ENCODE peak calls at places on chromosomes 3 and 15, in four cellular contexts. T is cardiac muscle cell; Q is Jurkat, Clone E6-1; V is fibroblast of the aortic adventitia. I is an unnamed sample.

GRCh38 chr3:129184396-129184656 is 630 bp upstream of the CNBP start:
- DNase-seq in T (peak), Q (no peak), V (no peak), I (no peak)

GRCh38 chr3:126982125-126982521 is 792 bp upstream of the PLXNA1 start:
- DNase-seq in T (peak), Q (no peak), V (peak), I (no peak)

GRCh38 chr3:174285242-174285641 is 573.9 kb upstream of the NAALADL2 start:
- DNase-seq in T (no peak), Q (no peak), V (no peak), I (no peak)

GRCh38 chr3:61848885-61849284 is 287.5 kb downstream of the PTPRG start:
- DNase-seq in T (peak), Q (no peak), V (peak), I (no peak)

GRCh38 chr15:42796955-42797779 is 60.2 kb upstream of the CDAN1 start:
- DNase-seq in T (peak), Q (no peak), V (peak), I (no peak)

GRCh38 chr15:27696530-27696929 is 402.6 kb downstream of the OCA2 start:
- DNase-seq in T (no peak), Q (no peak), V (no peak), I (no peak)

GRCh38 chr15:58988011-58988785 is 735 bp downstream of the RNF111 start:
- DNase-seq in T (peak), Q (peak), V (peak), I (peak)

GRCh38 chr15:51600114-51600513 is 22.5 kb downstream of the DMXL2 start:
- DNase-seq in T (no peak), Q (no peak), V (peak), I (no peak)

DNA sequence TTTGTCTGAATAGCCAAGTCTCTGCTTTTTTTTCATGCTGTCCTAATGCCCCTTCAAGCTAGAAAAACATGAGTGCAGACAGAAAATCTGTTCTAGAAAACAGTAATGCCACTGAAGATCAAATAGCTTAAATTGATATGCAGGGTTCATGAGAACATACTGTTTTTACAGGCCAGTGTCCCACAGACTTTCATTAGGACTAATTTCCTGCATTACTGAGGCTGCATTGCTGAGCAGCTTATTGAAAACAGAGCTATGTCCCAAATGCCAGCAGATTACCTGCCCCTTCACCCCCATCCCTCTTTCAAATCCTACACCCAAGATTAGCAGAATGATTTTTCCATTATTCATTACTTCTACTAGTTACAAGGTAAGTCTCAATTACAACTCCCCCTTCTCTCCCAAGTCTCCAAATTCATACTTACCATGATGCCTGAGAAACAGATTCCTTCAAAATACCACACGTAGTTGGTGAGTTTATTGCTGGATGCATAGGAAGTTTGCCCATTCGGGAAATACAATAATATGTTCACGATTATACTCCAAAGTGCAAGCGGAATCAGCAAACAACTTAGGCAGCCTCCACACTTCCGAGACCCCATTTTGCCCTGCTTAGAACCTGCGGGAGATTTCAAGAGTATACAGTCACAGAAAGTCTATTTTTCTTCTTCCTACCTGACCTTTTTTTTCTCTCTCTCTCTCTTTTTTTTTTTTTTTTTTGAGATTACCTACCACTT is 487 bp downstream of the TM4SF18 start:
- DNase-seq in T (no peak), Q (no peak), V (no peak), I (no peak)
- H3K4me3 ChIP-seq in T (no peak), Q (no peak), V (no peak), I (no peak)

GRCh38 chr15:75823860-75824613 is 19.2 kb upstream of the UBE2Q2 start:
- DNase-seq in T (peak), Q (no peak), V (no peak), I (no peak)
- H3K4me3 ChIP-seq in T (no peak), Q (no peak), V (no peak), I (no peak)

GRCh38 chr15:41584636-41585139 is 25.7 kb downstream of the TYRO3 start:
- DNase-seq in T (peak), Q (no peak), V (peak), I (no peak)
- H3K4me3 ChIP-seq in T (no peak), Q (no peak), V (no peak), I (no peak)

GRCh38 chr3:184316792-184317191 is 2.4 kb downstream of the EIF4G1 start:
- DNase-seq in T (no peak), Q (no peak), V (no peak), I (no peak)
- H3K4me3 ChIP-seq in T (no peak), Q (no peak), V (peak), I (no peak)

GRCh38 chr3:184582583-184582982 is 21.0 kb downstream of the EPHB3 start:
- DNase-seq in T (peak), Q (no peak), V (peak), I (no peak)
- H3K4me3 ChIP-seq in T (peak), Q (no peak), V (peak), I (no peak)

DNA sequence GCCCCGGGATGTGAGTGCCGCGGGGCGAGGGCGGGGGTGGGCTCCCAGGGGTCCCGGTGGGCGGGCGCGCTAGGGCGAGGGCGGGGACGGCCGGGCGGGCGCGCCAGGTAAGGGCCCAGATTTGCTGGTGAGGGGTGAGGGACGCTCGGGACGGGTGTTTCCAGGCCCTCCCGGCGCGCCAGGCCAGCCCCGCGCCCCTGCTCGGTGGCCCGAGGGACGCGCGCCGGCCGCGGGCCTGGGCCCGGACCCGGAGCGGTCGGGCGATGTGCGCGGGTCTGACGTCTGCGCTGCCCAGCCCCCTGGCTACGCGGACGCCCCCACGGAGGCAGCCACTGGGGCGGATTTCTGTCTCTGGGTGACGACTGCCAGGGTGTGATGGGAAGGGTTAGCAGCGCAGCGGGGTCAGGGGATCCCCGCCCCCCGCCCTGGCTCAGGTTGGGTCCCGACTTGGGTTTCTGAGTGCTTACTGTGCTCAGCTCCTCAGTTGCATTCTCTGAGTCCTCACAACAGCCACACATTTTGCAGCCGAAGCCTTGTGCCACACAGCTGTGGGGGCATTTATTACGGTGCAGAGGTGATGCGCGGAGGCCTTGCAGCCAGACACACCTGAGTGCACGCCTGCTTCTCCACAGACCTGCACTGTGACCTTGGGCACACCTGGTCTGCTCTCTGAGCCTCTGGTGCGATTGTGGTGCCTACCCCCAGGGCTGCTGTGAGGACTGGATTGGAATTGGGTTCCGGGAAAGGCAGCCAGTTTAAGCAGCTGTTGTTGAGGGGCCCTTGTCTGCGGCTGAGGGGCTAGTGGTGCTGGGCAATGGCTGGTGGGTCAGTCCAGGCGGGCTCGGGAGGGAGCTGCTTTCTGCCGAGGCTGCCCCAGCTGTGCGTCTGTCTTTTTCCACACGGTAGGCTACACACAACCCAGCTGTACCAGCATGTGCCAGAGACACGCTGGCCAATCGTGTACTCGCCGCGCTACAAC is 523 bp downstream of the HDAC11 start:
- DNase-seq in T (peak), Q (no peak), V (peak), I (peak)
- H3K4me3 ChIP-seq in T (peak), Q (peak), V (peak), I (peak)